ENCODE peak calls at places on chromosomes 6 and 20, in seven cellular contexts. K is brain microvascular endothelial cell, V is CD14-positive monocyte, M is amygdala, J is KG1, N is T-helper 2 cell, D is NCI-H2029 treated with DMSO at 0.1 percent for 48 hours. G is an unnamed sample.

GRCh38 chr6:340991-341827 is 48.9 kb downstream of the DUSP22 start:
- DNase-seq in D (no peak), V (peak), J (no peak), K (no peak), N (no peak), M (no peak), G (no peak)

GRCh38 chr6:28537509-28538140 is 11.9 kb downstream of the GPX5 start:
- DNase-seq in N (peak), J (no peak), K (peak), D (no peak), M (no peak), V (no peak), G (no peak)

GRCh38 chr20:3766832-3767433 is 620 bp downstream of the ADISSP start:
- DNase-seq in K (no peak), V (no peak), M (no peak), D (no peak), J (no peak), N (no peak), G (no peak)

GRCh38 chr20:19211661-19212523 is 550 bp upstream of the SLC24A3 start:
- DNase-seq in M (no peak), V (no peak), D (peak), K (no peak), N (no peak), J (no peak), G (peak)

GRCh38 chr6:113894712-113895674 is 37.8 kb downstream of the MARCKS start:
- DNase-seq in V (no peak), M (no peak), J (no peak), K (no peak), N (no peak), D (no peak), G (no peak)

GRCh38 chr6:136582702-136583471 is 32.7 kb upstream of the MAP7 start:
- DNase-seq in V (no peak), J (no peak), M (no peak), K (peak), N (no peak), D (no peak), G (peak)

GRCh38 chr6:43334466-43335095 is 26.0 kb upstream of the CRIP3 start:
- DNase-seq in V (no peak), N (no peak), J (no peak), M (no peak), K (peak), D (peak), G (peak)

GRCh38 chr20:43916073-43916874 is 1.6 kb downstream of the TOX2 start:
- DNase-seq in J (no peak), K (no peak), M (no peak), V (peak), D (no peak), N (no peak), G (no peak)

GRCh38 chr6:111423960-111424846 is 58.8 kb downstream of the REV3L start:
- DNase-seq in J (no peak), N (no peak), K (peak), D (peak), M (no peak), V (no peak), G (peak)

GRCh38 chr6:111483736-111484654 is 977 bp upstream of the REV3L start:
- DNase-seq in N (peak), D (peak), J (peak), M (peak), V (peak), K (peak), G (no peak)

GRCh38 chr6:148761532-148761951 is 14.7 kb downstream of the UST start:
- DNase-seq in M (no peak), J (no peak), D (no peak), K (peak), N (peak), V (no peak), G (no peak)

GRCh38 chr6:170028629-170029345 is 262.1 kb downstream of the DLL1 start:
- DNase-seq in N (no peak), J (no peak), V (no peak), K (no peak), M (no peak), D (no peak), G (no peak)

GRCh38 chr6:111837641-111838500 is 35.4 kb downstream of the FYN start:
- DNase-seq in V (no peak), J (no peak), N (no peak), K (no peak), M (no peak), D (no peak), G (no peak)

GRCh38 chr6:26156105-26156849 is 69.0 kb downstream of the HFE start:
- DNase-seq in D (peak), M (peak), V (peak), K (peak), J (peak), N (peak), G (peak)

GRCh38 chr6:82959385-82959941 is 106.2 kb downstream of the UBE3D start:
- DNase-seq in J (no peak), N (no peak), V (no peak), D (no peak), M (no peak), K (no peak), G (no peak)

GRCh38 chr6:30896541-30896940 is 11.5 kb upstream of the GTF2H4 start:
- DNase-seq in V (no peak), J (no peak), M (no peak), D (no peak), K (no peak), N (no peak), G (no peak)

GRCh38 chr6:157683707-157684106 is 139.3 kb upstream of the SNX9 start:
- DNase-seq in N (no peak), J (no peak), K (no peak), V (no peak), D (no peak), M (no peak), G (no peak)

GRCh38 chr20:15195378-15195777 is 858.0 kb upstream of the FLRT3 start:
- DNase-seq in J (no peak), V (no peak), N (no peak), K (no peak), D (no peak), M (no peak), G (no peak)

GRCh38 chr6:4316867-4317400 is 181.6 kb upstream of the ECI2 start:
- DNase-seq in K (peak), D (peak), N (no peak), J (peak), V (peak), M (no peak), G (peak)

GRCh38 chr20:41234546-41234945 is 83.0 kb downstream of the ZHX3 start:
- DNase-seq in V (no peak), K (no peak), J (no peak), D (no peak), N (no peak), M (no peak), G (no peak)

GRCh38 chr6:168527451-168528210 is 86.6 kb downstream of the SMOC2 start:
- DNase-seq in N (no peak), K (peak), D (no peak), M (no peak), V (no peak), J (no peak), G (no peak)

GRCh38 chr6:55545791-55546190 is 33.2 kb downstream of the HMGCLL1 start:
- DNase-seq in K (no peak), J (no peak), V (no peak), N (no peak), D (no peak), M (no peak), G (no peak)

GRCh38 chr6:140062042-140063041 is 687.9 kb upstream of the CITED2 start:
- DNase-seq in N (no peak), K (peak), J (no peak), D (no peak), M (no peak), V (no peak), G (no peak)

GRCh38 chr6:1817033-1817761 is 207.5 kb downstream of the FOXC1 start:
- DNase-seq in D (no peak), K (no peak), J (no peak), V (no peak), M (no peak), N (no peak), G (no peak)

GRCh38 chr6:17278289-17279061 is 2.7 kb upstream of the RBM24 start:
- DNase-seq in N (no peak), M (no peak), J (no peak), K (peak), V (no peak), D (no peak), G (no peak)

GRCh38 chr6:11752350-11752749 is 26.3 kb downstream of the ADTRP start:
- DNase-seq in N (no peak), J (no peak), M (no peak), K (no peak), D (no peak), V (no peak), G (no peak)

GRCh38 chr6:45812937-45813336 is 202.7 kb downstream of the CLIC5 start:
- DNase-seq in D (no peak), K (no peak), J (no peak), V (no peak), M (no peak), N (no peak), G (no peak)

GRCh38 chr6:130396722-130397121 is 30.9 kb downstream of the TMEM200A start:
- DNase-seq in K (no peak), N (no peak), D (no peak), V (no peak), J (no peak), M (no peak), G (no peak)

GRCh38 chr6:128569737-128570438 is 49.5 kb upstream of the PTPRK start:
- DNase-seq in M (no peak), N (no peak), V (no peak), J (no peak), K (peak), D (no peak), G (no peak)

GRCh38 chr20:46695888-46696287 is 6.6 kb upstream of the TP53RK start:
- DNase-seq in M (no peak), D (no peak), N (no peak), K (no peak), J (no peak), V (no peak), G (no peak)

GRCh38 chr20:63132715-63133471 is 83.0 kb downstream of the YTHDF1 start:
- DNase-seq in M (no peak), V (peak), J (no peak), D (no peak), N (no peak), K (no peak), G (no peak)

GRCh38 chr20:20568604-20569205 is 143.7 kb downstream of the RALGAPA2 start:
- DNase-seq in V (no peak), D (peak), N (no peak), M (no peak), K (peak), J (no peak), G (peak)

GRCh38 chr6:20931772-20932171 is 397.5 kb downstream of the CDKAL1 start:
- DNase-seq in J (no peak), M (no peak), D (no peak), K (no peak), V (no peak), N (no peak), G (no peak)

GRCh38 chr20:32635764-32636163 is 38.0 kb downstream of the C20orf203 start:
- DNase-seq in V (no peak), K (peak), N (no peak), J (no peak), M (no peak), D (no peak), G (no peak)

GRCh38 chr20:13243826-13244376 is 22.8 kb downstream of the ISM1 start:
- DNase-seq in D (peak), K (peak), V (no peak), N (no peak), J (no peak), M (no peak), G (no peak)

GRCh38 chr6:45082091-45082490 is 246.0 kb upstream of the RUNX2 start:
- DNase-seq in K (no peak), M (no peak), N (no peak), D (no peak), J (no peak), V (no peak), G (no peak)

GRCh38 chr6:100160913-100161312 is 166.9 kb upstream of the MCHR2 start:
- DNase-seq in D (no peak), V (no peak), M (no peak), N (no peak), J (no peak), K (no peak), G (peak)

GRCh38 chr6:109743739-109744138 is 52.6 kb downstream of the FIG4 start:
- DNase-seq in D (no peak), V (no peak), J (no peak), M (no peak), K (peak), N (no peak), G (no peak)

GRCh38 chr6:142975272-142975805 is 30.4 kb upstream of the HIVEP2 start:
- DNase-seq in M (no peak), N (no peak), D (no peak), V (no peak), J (no peak), K (no peak), G (no peak)

G was measured in NCI-H510A treated with DMSO at 0.1 percent for 48 hours.